ENCODE peak calls at places on chromosomes 2 and 18, in seven cellular contexts. One of them, this sample, is unnamed.

GRCh38 chr2:213934560-213934959 is 476.3 kb upstream of the VWC2L start:
- DNase-seq in NCI-H774: no peak
- DNase-seq in ascending aorta: no peak
- DNase-seq in activated CD4-positive, alpha-beta T cell treated with anti-CD3 and anti-CD28 coated beads for 36 hours: no peak
- DNase-seq in NCI-H748 treated with DMSO at 0.1 percent for 48 hours: no peak
- DNase-seq in left ventricle myocardium inferior: no peak
- DNase-seq in anterior cingulate cortex: no peak
- DNase-seq in this sample: peak; percentile 18

GRCh38 chr2:74458132-74458956 is at the start of gene WBP1:
- DNase-seq in NCI-H774: peak; percentile 99
- DNase-seq in ascending aorta: peak; percentile 100
- DNase-seq in activated CD4-positive, alpha-beta T cell treated with anti-CD3 and anti-CD28 coated beads for 36 hours: peak; percentile 99
- DNase-seq in NCI-H748 treated with DMSO at 0.1 percent for 48 hours: peak; percentile 97
- DNase-seq in left ventricle myocardium inferior: peak; percentile 100
- DNase-seq in anterior cingulate cortex: peak; percentile 98
- DNase-seq in this sample: peak; percentile 96

GRCh38 chr2:234051374-234052070 is 1.0 kb downstream of the SPP2 start:
- DNase-seq in NCI-H774: no peak
- DNase-seq in ascending aorta: no peak
- DNase-seq in activated CD4-positive, alpha-beta T cell treated with anti-CD3 and anti-CD28 coated beads for 36 hours: no peak
- DNase-seq in NCI-H748 treated with DMSO at 0.1 percent for 48 hours: no peak
- DNase-seq in left ventricle myocardium inferior: no peak
- DNase-seq in anterior cingulate cortex: no peak
- DNase-seq in this sample: no peak

GRCh38 chr2:27494284-27494943 is 586 bp downstream of the FNDC4 start:
- DNase-seq in NCI-H774: no peak
- DNase-seq in ascending aorta: peak; percentile 84
- DNase-seq in activated CD4-positive, alpha-beta T cell treated with anti-CD3 and anti-CD28 coated beads for 36 hours: peak; percentile 13
- DNase-seq in NCI-H748 treated with DMSO at 0.1 percent for 48 hours: no peak
- DNase-seq in left ventricle myocardium inferior: peak; percentile 18
- DNase-seq in anterior cingulate cortex: no peak
- DNase-seq in this sample: no peak

GRCh38 chr2:73232471-73233153 is 427 bp downstream of the PRADC1 start:
- DNase-seq in NCI-H774: no peak
- DNase-seq in ascending aorta: no peak
- DNase-seq in activated CD4-positive, alpha-beta T cell treated with anti-CD3 and anti-CD28 coated beads for 36 hours: peak; percentile 56
- DNase-seq in NCI-H748 treated with DMSO at 0.1 percent for 48 hours: no peak
- DNase-seq in left ventricle myocardium inferior: no peak
- DNase-seq in anterior cingulate cortex: no peak
- DNase-seq in this sample: no peak

GRCh38 chr18:46222710-46223360 is 118.7 kb downstream of the HAUS1 start:
- DNase-seq in NCI-H774: no peak
- DNase-seq in ascending aorta: no peak
- DNase-seq in activated CD4-positive, alpha-beta T cell treated with anti-CD3 and anti-CD28 coated beads for 36 hours: no peak
- DNase-seq in NCI-H748 treated with DMSO at 0.1 percent for 48 hours: no peak
- DNase-seq in left ventricle myocardium inferior: no peak
- DNase-seq in anterior cingulate cortex: no peak
- DNase-seq in this sample: no peak

GRCh38 chr2:44543773-44544725 is 182.3 kb downstream of the CAMKMT start:
- DNase-seq in NCI-H774: peak; percentile 38
- DNase-seq in ascending aorta: no peak
- DNase-seq in activated CD4-positive, alpha-beta T cell treated with anti-CD3 and anti-CD28 coated beads for 36 hours: no peak
- DNase-seq in NCI-H748 treated with DMSO at 0.1 percent for 48 hours: peak; percentile 86
- DNase-seq in left ventricle myocardium inferior: no peak
- DNase-seq in anterior cingulate cortex: no peak
- DNase-seq in this sample: no peak

GRCh38 chr18:61948842-61949438 is 56.1 kb upstream of the RNF152 start:
- DNase-seq in NCI-H774: no peak
- DNase-seq in ascending aorta: no peak
- DNase-seq in activated CD4-positive, alpha-beta T cell treated with anti-CD3 and anti-CD28 coated beads for 36 hours: no peak
- DNase-seq in NCI-H748 treated with DMSO at 0.1 percent for 48 hours: no peak
- DNase-seq in left ventricle myocardium inferior: no peak
- DNase-seq in anterior cingulate cortex: no peak
- DNase-seq in this sample: no peak

GRCh38 chr2:28338046-28338753 is 54.5 kb upstream of the FOSL2 start:
- DNase-seq in NCI-H774: no peak
- DNase-seq in ascending aorta: peak; percentile 92
- DNase-seq in activated CD4-positive, alpha-beta T cell treated with anti-CD3 and anti-CD28 coated beads for 36 hours: no peak
- DNase-seq in NCI-H748 treated with DMSO at 0.1 percent for 48 hours: no peak
- DNase-seq in left ventricle myocardium inferior: peak; percentile 67
- DNase-seq in anterior cingulate cortex: no peak
- DNase-seq in this sample: no peak

GRCh38 chr2:186457908-186458307 is 28.2 kb upstream of the ZC3H15 start:
- DNase-seq in NCI-H774: no peak
- DNase-seq in ascending aorta: no peak
- DNase-seq in activated CD4-positive, alpha-beta T cell treated with anti-CD3 and anti-CD28 coated beads for 36 hours: no peak
- DNase-seq in NCI-H748 treated with DMSO at 0.1 percent for 48 hours: no peak
- DNase-seq in left ventricle myocardium inferior: no peak
- DNase-seq in anterior cingulate cortex: no peak
- DNase-seq in this sample: no peak

GRCh38 chr18:48897531-48897930 is 53.2 kb downstream of the SMAD7 start:
- DNase-seq in NCI-H774: no peak
- DNase-seq in ascending aorta: peak; percentile 70
- DNase-seq in activated CD4-positive, alpha-beta T cell treated with anti-CD3 and anti-CD28 coated beads for 36 hours: no peak
- DNase-seq in NCI-H748 treated with DMSO at 0.1 percent for 48 hours: no peak
- DNase-seq in left ventricle myocardium inferior: no peak
- DNase-seq in anterior cingulate cortex: no peak
- DNase-seq in this sample: no peak

GRCh38 chr2:73053316-73054114 is 18.0 kb downstream of the SFXN5 start:
- DNase-seq in NCI-H774: no peak
- DNase-seq in ascending aorta: peak; percentile 35
- DNase-seq in activated CD4-positive, alpha-beta T cell treated with anti-CD3 and anti-CD28 coated beads for 36 hours: no peak
- DNase-seq in NCI-H748 treated with DMSO at 0.1 percent for 48 hours: no peak
- DNase-seq in left ventricle myocardium inferior: no peak
- DNase-seq in anterior cingulate cortex: peak; percentile 47
- DNase-seq in this sample: no peak

GRCh38 chr2:47897191-47897955 is 8.9 kb downstream of the FBXO11 start:
- DNase-seq in NCI-H774: no peak
- DNase-seq in ascending aorta: no peak
- DNase-seq in activated CD4-positive, alpha-beta T cell treated with anti-CD3 and anti-CD28 coated beads for 36 hours: peak; percentile 30
- DNase-seq in NCI-H748 treated with DMSO at 0.1 percent for 48 hours: no peak
- DNase-seq in left ventricle myocardium inferior: no peak
- DNase-seq in anterior cingulate cortex: no peak
- DNase-seq in this sample: no peak

GRCh38 chr18:36601316-36601715 is 227.5 kb downstream of the TPGS2 start:
- DNase-seq in NCI-H774: no peak
- DNase-seq in ascending aorta: no peak
- DNase-seq in activated CD4-positive, alpha-beta T cell treated with anti-CD3 and anti-CD28 coated beads for 36 hours: no peak
- DNase-seq in NCI-H748 treated with DMSO at 0.1 percent for 48 hours: no peak
- DNase-seq in left ventricle myocardium inferior: no peak
- DNase-seq in anterior cingulate cortex: no peak
- DNase-seq in this sample: no peak

GRCh38 chr2:205574041-205574440 is 108.3 kb upstream of the NRP2 start:
- DNase-seq in NCI-H774: no peak
- DNase-seq in ascending aorta: no peak
- DNase-seq in activated CD4-positive, alpha-beta T cell treated with anti-CD3 and anti-CD28 coated beads for 36 hours: no peak
- DNase-seq in NCI-H748 treated with DMSO at 0.1 percent for 48 hours: no peak
- DNase-seq in left ventricle myocardium inferior: no peak
- DNase-seq in anterior cingulate cortex: no peak
- DNase-seq in this sample: no peak

GRCh38 chr2:239288237-239288636 is 112.6 kb downstream of the HDAC4 start:
- DNase-seq in NCI-H774: no peak
- DNase-seq in ascending aorta: no peak
- DNase-seq in activated CD4-positive, alpha-beta T cell treated with anti-CD3 and anti-CD28 coated beads for 36 hours: no peak
- DNase-seq in NCI-H748 treated with DMSO at 0.1 percent for 48 hours: no peak
- DNase-seq in left ventricle myocardium inferior: no peak
- DNase-seq in anterior cingulate cortex: no peak
- DNase-seq in this sample: no peak

GRCh38 chr2:71417300-71418202 is 35.8 kb upstream of the DYSF start:
- DNase-seq in NCI-H774: no peak
- DNase-seq in ascending aorta: no peak
- DNase-seq in activated CD4-positive, alpha-beta T cell treated with anti-CD3 and anti-CD28 coated beads for 36 hours: peak; percentile 8
- DNase-seq in NCI-H748 treated with DMSO at 0.1 percent for 48 hours: no peak
- DNase-seq in left ventricle myocardium inferior: no peak
- DNase-seq in anterior cingulate cortex: no peak
- DNase-seq in this sample: no peak

GRCh38 chr2:218892693-218893348 is 12.2 kb downstream of the WNT10A start:
- DNase-seq in NCI-H774: peak; percentile 65
- DNase-seq in ascending aorta: peak; percentile 76
- DNase-seq in activated CD4-positive, alpha-beta T cell treated with anti-CD3 and anti-CD28 coated beads for 36 hours: peak; percentile 93
- DNase-seq in NCI-H748 treated with DMSO at 0.1 percent for 48 hours: peak; percentile 62
- DNase-seq in left ventricle myocardium inferior: peak; percentile 62
- DNase-seq in anterior cingulate cortex: peak; percentile 27
- DNase-seq in this sample: peak; percentile 92

GRCh38 chr2:201406077-201406662 is 45.1 kb downstream of the TRAK2 start:
- DNase-seq in NCI-H774: no peak
- DNase-seq in ascending aorta: no peak
- DNase-seq in activated CD4-positive, alpha-beta T cell treated with anti-CD3 and anti-CD28 coated beads for 36 hours: no peak
- DNase-seq in NCI-H748 treated with DMSO at 0.1 percent for 48 hours: no peak
- DNase-seq in left ventricle myocardium inferior: no peak
- DNase-seq in anterior cingulate cortex: no peak
- DNase-seq in this sample: no peak

GRCh38 chr18:45837283-45838070 is 12.0 kb downstream of the SIGLEC15 start:
- DNase-seq in NCI-H774: peak; percentile 73
- DNase-seq in ascending aorta: no peak
- DNase-seq in activated CD4-positive, alpha-beta T cell treated with anti-CD3 and anti-CD28 coated beads for 36 hours: peak; percentile 77
- DNase-seq in NCI-H748 treated with DMSO at 0.1 percent for 48 hours: peak; percentile 35
- DNase-seq in left ventricle myocardium inferior: peak; percentile 50
- DNase-seq in anterior cingulate cortex: no peak
- DNase-seq in this sample: peak; percentile 18

GRCh38 chr2:231717281-231718180 is 9.2 kb downstream of the PTMA start:
- DNase-seq in NCI-H774: no peak
- DNase-seq in ascending aorta: no peak
- DNase-seq in activated CD4-positive, alpha-beta T cell treated with anti-CD3 and anti-CD28 coated beads for 36 hours: peak; percentile 73
- DNase-seq in NCI-H748 treated with DMSO at 0.1 percent for 48 hours: no peak
- DNase-seq in left ventricle myocardium inferior: no peak
- DNase-seq in anterior cingulate cortex: no peak
- DNase-seq in this sample: no peak